ENCODE peak calls at places on chromosomes 2 and 18, in nine cellular contexts. R is GM12891; P is fibroblast of mammary gland; J is MCF 10A; S is NCI-H510A treated with DMSO at 0.1 percent for 48 hours; O is right atrium auricular region; B is HuH-7.5; V is T47D; U is activated CD4-positive, CD25-positive, alpha-beta regulatory T cell. T is an unnamed sample.

GRCh38 chr2:66869076-66869475 is 434.2 kb downstream of the MEIS1 start:
- DNase-seq in R (no peak), P (peak), J (peak), S (no peak), O (no peak), B (no peak), V (no peak), U (no peak), T (no peak)

GRCh38 chr2:75238670-75239330 is 39.5 kb upstream of the TACR1 start:
- DNase-seq in R (no peak), P (peak), J (peak), S (no peak), O (no peak), B (no peak), V (no peak), U (no peak), T (no peak)

GRCh38 chr2:146734042-146734715 is 1110.7 kb upstream of the ACVR2A start:
- DNase-seq in R (no peak), P (peak), J (peak), S (peak), O (no peak), B (peak), V (peak), U (no peak), T (peak)

GRCh38 chr2:119407430-119408220 is 24.0 kb upstream of the TMEM37 start:
- DNase-seq in R (no peak), P (peak), J (peak), S (peak), O (no peak), B (no peak), V (peak), U (no peak), T (peak)

GRCh38 chr2:11784747-11785610 is 38.5 kb downstream of the LPIN1 start:
- DNase-seq in R (peak), P (peak), J (peak), S (no peak), O (no peak), B (peak), V (peak), U (no peak), T (no peak)

GRCh38 chr2:65350714-65351113 is 81.7 kb downstream of the SPRED2 start:
- DNase-seq in R (no peak), P (no peak), J (no peak), S (peak), O (no peak), B (peak), V (no peak), U (no peak), T (no peak)

GRCh38 chr2:148306027-148306426 is 285.1 kb downstream of the MBD5 start:
- DNase-seq in R (no peak), P (no peak), J (no peak), S (no peak), O (no peak), B (no peak), V (no peak), U (no peak), T (no peak)

GRCh38 chr2:145000376-145000775 is 480.5 kb upstream of the ZEB2 start:
- DNase-seq in R (no peak), P (no peak), J (peak), S (no peak), O (no peak), B (no peak), V (no peak), U (no peak), T (no peak)

GRCh38 chr2:174574657-174575056 is 22.9 kb downstream of the WIPF1 start:
- DNase-seq in R (no peak), P (no peak), J (no peak), S (peak), O (no peak), B (no peak), V (no peak), U (no peak), T (no peak)

GRCh38 chr2:168604252-168604651 is 148.2 kb downstream of the CERS6 start:
- DNase-seq in R (no peak), P (peak), J (peak), S (no peak), O (no peak), B (no peak), V (no peak), U (no peak), T (no peak)

GRCh38 chr18:73088445-73088844 is 220.7 kb upstream of the NETO1 start:
- DNase-seq in R (no peak), P (no peak), J (no peak), S (no peak), O (no peak), B (no peak), V (no peak), U (no peak), T (no peak)

GRCh38 chr18:73842795-73843394 is 304.7 kb downstream of the FBXO15 start:
- DNase-seq in R (peak), P (peak), J (peak), S (peak), O (no peak), B (no peak), V (peak), U (no peak), T (peak)

T was measured in GM12878.